ENCODE peak calls at places on chromosomes 6 and 20, in four cellular contexts. One of them, this sample, is unnamed.

GRCh38 chr6:16324622-16325225 is 86.3 kb downstream of the GMPR start:
- DNase-seq in H9: no peak
- DNase-seq in HCT116: no peak
- DNase-seq in GM23248: no peak
- DNase-seq in this sample: no peak

GRCh38 chr6:134707342-134707982 is 242.4 kb downstream of the ALDH8A1 start:
- DNase-seq in H9: peak; percentile 35
- DNase-seq in GM23248: peak; percentile 40
- DNase-seq in HCT116: no peak
- DNase-seq in this sample: no peak

GRCh38 chr20:44733341-44734069 is 12.2 kb upstream of the KCNK15 start:
- DNase-seq in HCT116: peak; percentile 51
- DNase-seq in GM23248: peak; percentile 87
- DNase-seq in H9: peak; percentile 77
- DNase-seq in this sample: peak; percentile 59

GRCh38 chr6:4369616-4370015 is 234.2 kb upstream of the ECI2 start:
- DNase-seq in HCT116: no peak
- DNase-seq in H9: no peak
- DNase-seq in GM23248: peak; percentile 87
- DNase-seq in this sample: no peak

GRCh38 chr6:30091577-30092381 is 16.2 kb upstream of the RNF39 start:
- DNase-seq in HCT116: peak; percentile 85
- DNase-seq in H9: peak; percentile 72
- DNase-seq in GM23248: peak; percentile 89
- DNase-seq in this sample: no peak

GRCh38 chr6:151806757-151807512 is 547 bp upstream of the ESR1 start:
- DNase-seq in H9: no peak
- DNase-seq in HCT116: no peak
- DNase-seq in GM23248: peak; percentile 4
- DNase-seq in this sample: peak; percentile 25

GRCh38 chr6:10585232-10585887 is 64.2 kb downstream of the GCNT2 start:
- DNase-seq in H9: peak; percentile 86
- DNase-seq in GM23248: no peak
- DNase-seq in HCT116: no peak
- DNase-seq in this sample: no peak

GRCh38 chr20:26208296-26209091 is 511.8 kb upstream of the ZNF337 start:
- DNase-seq in H9: peak; percentile 59
- DNase-seq in GM23248: peak; percentile 23
- DNase-seq in HCT116: no peak
- DNase-seq in this sample: no peak

GRCh38 chr6:119333707-119334295 is 15.8 kb downstream of the MAN1A1 start:
- DNase-seq in HCT116: no peak
- DNase-seq in GM23248: no peak
- DNase-seq in H9: no peak
- DNase-seq in this sample: peak; percentile 40

GRCh38 chr6:13672904-13673303 is 38.7 kb downstream of the RANBP9 start:
- DNase-seq in H9: no peak
- DNase-seq in GM23248: no peak
- DNase-seq in HCT116: no peak
- DNase-seq in this sample: no peak

GRCh38 chr6:85828973-85829372 is 186.3 kb upstream of the SYNCRIP start:
- DNase-seq in GM23248: no peak
- DNase-seq in HCT116: no peak
- DNase-seq in H9: no peak
- DNase-seq in this sample: no peak

GRCh38 chr6:558089-558488 is 98.8 kb downstream of the HUS1B start:
- DNase-seq in HCT116: no peak
- DNase-seq in H9: no peak
- DNase-seq in GM23248: peak; percentile 32
- DNase-seq in this sample: peak; percentile 15

GRCh38 chr6:10030942-10031537 is 383.8 kb downstream of the TFAP2A start:
- DNase-seq in GM23248: no peak
- DNase-seq in H9: no peak
- DNase-seq in HCT116: peak; percentile 31
- DNase-seq in this sample: peak; percentile 24

GRCh38 chr6:39962831-39963230 is 28.6 kb upstream of the MOCS1 start:
- DNase-seq in HCT116: no peak
- DNase-seq in GM23248: peak; percentile 28
- DNase-seq in H9: no peak
- DNase-seq in this sample: no peak

DNA sequence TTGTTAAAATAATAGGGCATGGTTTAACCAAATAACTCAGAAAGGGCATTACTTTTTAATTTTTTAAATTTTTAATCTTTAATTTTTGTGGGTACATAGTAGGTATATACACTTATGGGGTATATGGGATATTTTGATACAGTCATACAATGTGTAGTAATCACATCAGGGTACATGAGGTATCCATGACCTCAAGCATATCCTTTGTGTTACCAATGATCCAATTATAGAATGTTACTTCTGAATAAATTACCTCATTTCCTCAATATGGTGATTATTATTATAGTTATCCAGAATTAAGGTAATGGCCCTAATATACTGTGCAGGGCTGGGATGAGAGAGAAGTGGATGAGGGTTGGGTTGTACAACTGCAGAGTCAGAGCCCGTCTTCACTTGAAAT is 45.1 kb upstream of the TMEM30A start:
- DNase-seq in H9: no peak
- DNase-seq in HCT116: no peak
- DNase-seq in GM23248: no peak
- DNase-seq in this sample: no peak
- H3K4me1 ChIP-seq in H9: peaks cover 19% of the 10 kb centered on the region
- H3K4me1 ChIP-seq in HCT116: no peaks in the 10 kb centered on the region
- H3K4me1 ChIP-seq in GM23248: peaks cover 36% of the 10 kb centered on the region
- H3K4me1 ChIP-seq in this sample: no peaks in the 10 kb centered on the region

DNA sequence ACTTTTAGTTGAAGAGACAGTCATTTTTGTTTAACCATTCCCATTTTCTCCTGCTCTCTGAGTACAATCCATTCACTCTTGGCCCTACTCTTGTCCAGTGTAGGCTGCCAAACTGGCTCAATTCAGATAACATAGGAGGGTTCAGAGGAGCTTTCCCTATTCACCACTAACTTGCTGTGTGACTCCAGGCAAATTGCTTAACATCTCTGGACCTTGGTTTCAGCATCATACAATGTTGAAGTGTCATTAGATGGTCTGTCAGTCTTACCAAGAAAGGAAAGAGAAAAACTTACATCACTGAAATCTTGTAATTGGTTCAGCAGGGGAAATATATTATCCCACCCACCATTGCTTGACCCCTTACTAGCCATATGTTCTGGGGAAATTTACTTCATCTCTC is 171.4 kb upstream of the MCHR2 start:
- DNase-seq in H9: no peak
- DNase-seq in GM23248: no peak
- DNase-seq in HCT116: no peak
- DNase-seq in this sample: no peak
- H2AFZ ChIP-seq in H9: no peak overlapping the region
- H2AFZ ChIP-seq in GM23248: no peak overlapping the region
- H2AFZ ChIP-seq in HCT116: no peak overlapping the region
- H2AFZ ChIP-seq in this sample: no peak overlapping the region

GRCh38 chr20:39752235-39752876 is 790.2 kb downstream of the DHX35 start:
- DNase-seq in H9: no peak
- DNase-seq in GM23248: no peak
- DNase-seq in HCT116: no peak
- DNase-seq in this sample: no peak

GRCh38 chr20:39756828-39757227 is 794.7 kb downstream of the DHX35 start:
- DNase-seq in HCT116: no peak
- DNase-seq in H9: no peak
- DNase-seq in GM23248: no peak
- DNase-seq in this sample: no peak

GRCh38 chr20:39751557-39752137 is 789.5 kb downstream of the DHX35 start:
- DNase-seq in H9: no peak
- DNase-seq in GM23248: no peak
- DNase-seq in HCT116: no peak
- DNase-seq in this sample: peak; percentile 11
- H3K9me3 ChIP-seq in H9: no peaks in the 10 kb centered on the region
- H3K9me3 ChIP-seq in GM23248: no peaks in the 10 kb centered on the region
- H3K9me3 ChIP-seq in HCT116: peaks cover 32% of the 10 kb centered on the region
- H3K9me3 ChIP-seq in this sample: no peaks in the 10 kb centered on the region

DNA sequence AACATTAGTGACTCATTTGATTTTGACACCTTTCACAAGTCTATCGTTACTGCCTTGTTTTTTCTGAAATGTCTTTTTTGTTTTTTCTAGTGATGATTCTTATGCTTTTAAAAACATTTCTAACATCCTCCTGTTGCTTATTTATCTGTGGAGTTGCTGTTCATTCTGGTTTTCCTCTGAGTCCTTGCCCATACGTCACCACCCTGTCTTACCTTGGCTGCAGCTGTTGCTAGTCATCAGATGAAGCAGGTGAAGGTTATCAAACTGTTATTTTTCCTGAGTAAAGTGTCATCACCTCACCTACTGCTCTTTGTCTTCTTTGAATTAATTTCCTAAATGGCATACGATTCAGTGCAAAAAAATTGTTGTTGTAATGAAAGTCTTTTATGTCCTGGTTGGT is 376.6 kb downstream of the GRIK2 start:
- DNase-seq in H9: no peak
- DNase-seq in HCT116: no peak
- DNase-seq in GM23248: no peak
- DNase-seq in this sample: no peak
- H3K4me1 ChIP-seq in H9: peaks cover 7% of the 10 kb centered on the region
- H3K4me1 ChIP-seq in HCT116: no peaks in the 10 kb centered on the region
- H3K4me1 ChIP-seq in GM23248: no peaks in the 10 kb centered on the region
- H3K4me1 ChIP-seq in this sample: no peaks in the 10 kb centered on the region

GRCh38 chr6:37353761-37354525 is at the start of gene RNF8:
- DNase-seq in GM23248: peak; percentile 95
- DNase-seq in H9: peak; percentile 96
- DNase-seq in HCT116: peak; percentile 74
- DNase-seq in this sample: peak; percentile 83

GRCh38 chr6:37357288-37357687 is 3.5 kb downstream of the RNF8 start:
- DNase-seq in HCT116: no peak
- DNase-seq in GM23248: no peak
- DNase-seq in H9: no peak
- DNase-seq in this sample: no peak

GRCh38 chr6:37352384-37352783 is 1.4 kb upstream of the RNF8 start:
- DNase-seq in H9: no peak
- DNase-seq in HCT116: no peak
- DNase-seq in GM23248: no peak
- DNase-seq in this sample: no peak

GRCh38 chr6:37357860-37358259 is 4.1 kb downstream of the RNF8 start:
- DNase-seq in GM23248: no peak
- DNase-seq in H9: no peak
- DNase-seq in HCT116: no peak
- DNase-seq in this sample: no peak

DNA sequence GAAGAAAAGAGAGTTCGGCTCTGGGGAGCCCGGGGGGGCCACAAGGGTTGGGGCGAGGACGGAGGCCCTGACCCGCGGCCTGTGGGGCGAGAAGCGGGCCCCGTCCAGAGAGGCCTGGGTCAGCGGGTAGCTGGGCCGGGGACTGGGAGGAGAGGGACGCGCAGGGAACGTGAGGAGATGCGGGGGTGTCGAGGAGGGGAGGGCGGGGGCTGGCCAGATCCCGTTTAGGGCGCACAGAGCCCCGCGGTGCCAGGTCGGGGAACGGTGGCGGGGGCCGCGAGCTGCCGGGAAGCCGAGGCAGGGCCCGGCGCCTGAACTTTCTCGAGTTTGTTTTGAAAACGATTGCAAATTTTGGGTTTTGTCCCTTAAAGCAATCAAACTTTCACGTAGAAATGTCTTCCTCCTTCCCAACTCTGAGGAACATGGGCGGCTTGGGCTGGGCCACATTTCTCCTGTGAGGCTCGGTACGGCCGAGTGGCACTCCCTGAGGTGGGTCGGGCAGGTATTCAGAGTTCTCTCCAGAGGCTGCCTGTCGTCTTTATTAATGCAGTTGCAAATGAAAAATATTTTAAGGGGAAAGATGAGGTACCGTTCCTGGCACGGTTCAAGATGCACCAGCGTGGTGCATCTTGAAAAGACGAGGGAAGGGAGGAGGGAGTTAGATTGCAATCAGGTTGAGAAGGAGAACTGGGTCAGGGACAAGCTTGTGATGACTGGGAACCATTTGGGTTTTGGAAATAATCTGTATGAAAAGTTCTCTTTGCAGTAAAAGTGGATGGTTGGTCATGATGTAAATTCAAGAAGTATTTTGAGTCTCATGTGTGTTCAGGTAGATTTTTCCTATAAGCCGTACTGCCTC is 972 bp downstream of the RNF8 start:
- DNase-seq in GM23248: peak; percentile 72
- DNase-seq in HCT116: no peak
- DNase-seq in H9: peak; percentile 34
- DNase-seq in this sample: no peak
- H2AFZ ChIP-seq in GM23248: peak overlapping the region; percentile 95
- H2AFZ ChIP-seq in HCT116: peak overlapping the region; percentile 38
- H2AFZ ChIP-seq in H9: no peak overlapping the region
- H2AFZ ChIP-seq in this sample: peak overlapping the region; percentile 98

DNA sequence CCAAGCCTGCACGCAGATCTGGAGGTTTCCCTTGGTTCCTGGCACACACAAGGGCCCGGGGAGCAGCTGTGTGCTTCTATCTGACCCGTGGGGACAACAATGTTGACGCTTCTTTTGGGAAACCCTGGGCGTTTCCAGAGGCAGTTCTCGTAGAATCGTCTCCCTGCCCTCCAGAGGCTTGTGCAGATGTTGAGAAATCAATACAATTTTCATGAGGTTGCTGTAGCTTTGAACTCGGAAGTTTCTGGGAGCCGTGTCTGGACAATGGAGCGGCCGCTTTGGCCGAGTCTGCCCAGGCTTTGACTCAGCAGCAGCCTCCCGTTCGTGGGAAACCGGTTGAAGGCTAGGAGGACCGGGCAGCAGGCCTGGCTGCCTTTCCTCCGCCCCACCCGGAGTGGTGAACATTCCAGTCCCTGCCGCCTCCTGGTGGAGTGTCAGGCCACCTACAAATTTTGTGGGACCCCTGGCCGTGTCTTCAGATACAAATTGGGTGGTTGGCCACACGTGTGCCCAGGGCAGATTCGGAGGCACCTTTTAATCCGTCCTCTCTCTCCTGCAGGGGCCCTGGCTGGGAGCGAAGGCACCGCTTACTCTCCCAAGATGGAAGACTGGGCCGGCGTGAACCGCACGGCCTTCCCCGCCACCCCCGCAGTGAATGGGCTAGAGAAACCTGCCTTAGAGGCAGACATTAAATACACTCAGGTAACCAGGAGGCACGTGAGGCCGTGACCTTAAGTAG is 2.7 kb downstream of the PAX1 start:
- DNase-seq in GM23248: no peak
- DNase-seq in H9: no peak
- DNase-seq in HCT116: no peak
- DNase-seq in this sample: no peak
- H3K9me3 ChIP-seq in GM23248: no peaks in the 10 kb centered on the region
- H3K9me3 ChIP-seq in H9: no peaks in the 10 kb centered on the region
- H3K9me3 ChIP-seq in HCT116: no peaks in the 10 kb centered on the region
- H3K9me3 ChIP-seq in this sample: no peaks in the 10 kb centered on the region